ENCODE peak calls at places on chromosomes 7 and 10, in eight cellular contexts. W, B, N, E, H, I, V and Y are unnamed samples.
A peak's percentile ranks its signal among the peaks of the same experiment; 100 is the strongest.

GRCh38 chr10:129741978-129742741 is 221.9 kb downstream of the EBF3 start:
- DNase-seq in W (no peak), N (no peak), H (no peak), E (no peak), V (no peak), B (no peak), I (peak; percentile 20), Y (no peak)

GRCh38 chr10:63456437-63457210 is 9.2 kb downstream of the JMJD1C start:
- DNase-seq in I (no peak), B (no peak), W (no peak), H (no peak), E (peak; percentile 75), N (no peak), V (no peak), Y (no peak)

GRCh38 chr7:136869006-136869961 is 832 bp downstream of the CHRM2 start:
- DNase-seq in N (peak; percentile 22), V (peak; percentile 20), W (no peak), I (no peak), E (no peak), H (no peak), B (no peak), Y (peak; percentile 9)

GRCh38 chr10:130809761-130810515 is 501.6 kb downstream of the TCERG1L start:
- DNase-seq in H (no peak), N (no peak), E (no peak), V (no peak), I (no peak), W (no peak), B (no peak), Y (no peak)

GRCh38 chr10:61961278-61961677 is 59.8 kb downstream of the ARID5B start:
- DNase-seq in E (no peak), B (no peak), W (no peak), N (no peak), H (no peak), V (peak; percentile 43), I (no peak), Y (no peak)

GRCh38 chr10:1515121-1515779 is 222.1 kb downstream of the ADARB2 start:
- DNase-seq in B (no peak), N (no peak), E (no peak), H (no peak), W (no peak), V (no peak), I (no peak), Y (no peak)

GRCh38 chr10:86102446-86102845 is 264.1 kb downstream of the GRID1 start:
- DNase-seq in N (no peak), B (no peak), W (no peak), H (no peak), I (no peak), E (no peak), V (no peak), Y (no peak)

GRCh38 chr10:71082930-71083329 is 129.4 kb upstream of the UNC5B start:
- DNase-seq in N (no peak), I (no peak), H (no peak), B (no peak), W (no peak), V (peak; percentile 5), E (no peak), Y (no peak)

GRCh38 chr7:45644237-45644636 is 70.1 kb downstream of the ADCY1 start:
- DNase-seq in V (no peak), N (no peak), H (no peak), B (no peak), E (no peak), I (peak; percentile 26), W (no peak), Y (no peak)

GRCh38 chr7:69464035-69464434 is 134.2 kb upstream of the AUTS2 start:
- DNase-seq in W (no peak), B (no peak), V (no peak), I (no peak), H (no peak), E (no peak), N (no peak), Y (no peak)

GRCh38 chr7:36670585-36671431 is 53.5 kb downstream of the AOAH start:
- DNase-seq in N (peak; percentile 73), B (peak; percentile 83), W (no peak), V (peak; percentile 72), E (peak; percentile 74), I (peak; percentile 73), H (peak; percentile 37), Y (no peak)

GRCh38 chr10:12353399-12354027 is 4.2 kb downstream of the CAMK1D start:
- DNase-seq in B (no peak), N (no peak), E (no peak), I (no peak), W (no peak), H (no peak), V (no peak), Y (no peak)

GRCh38 chr10:31623466-31623865 is 304.4 kb downstream of the ZEB1 start:
- DNase-seq in E (peak; percentile 81), W (peak; percentile 76), H (no peak), N (no peak), B (no peak), V (no peak), I (no peak), Y (peak; percentile 39)

GRCh38 chr7:45484094-45484493 is 90.1 kb upstream of the ADCY1 start:
- DNase-seq in V (no peak), E (no peak), I (no peak), H (no peak), N (peak; percentile 17), W (no peak), B (no peak), Y (no peak)

GRCh38 chr10:17737021-17737965 is 14.7 kb upstream of the TMEM236 start:
- DNase-seq in N (no peak), B (no peak), E (peak; percentile 73), V (peak; percentile 51), W (no peak), H (no peak), I (no peak), Y (peak; percentile 67)

GRCh38 chr10:101997803-101998202 is 58.2 kb downstream of the ARMH3 start:
- DNase-seq in H (no peak), N (no peak), E (peak; percentile 19), I (no peak), V (no peak), W (no peak), B (no peak), Y (no peak)

GRCh38 chr7:48781783-48782182 is 142.6 kb upstream of the CDC14C start:
- DNase-seq in E (no peak), H (peak; percentile 18), B (no peak), I (no peak), V (no peak), N (no peak), W (no peak), Y (no peak)

GRCh38 chr7:128902761-128903585 is 7.5 kb downstream of the KCP start:
- DNase-seq in H (peak; percentile 6), N (no peak), I (no peak), E (peak; percentile 16), V (no peak), B (no peak), W (peak; percentile 20), Y (no peak)

GRCh38 chr7:98170944-98171343 is 40.3 kb upstream of the BHLHA15 start:
- DNase-seq in W (no peak), V (no peak), N (no peak), B (no peak), I (no peak), H (no peak), E (no peak), Y (no peak)

GRCh38 chr10:110783509-110784103 is 88.1 kb upstream of the PDCD4 start:
- DNase-seq in N (no peak), H (peak; percentile 52), W (no peak), B (no peak), V (no peak), E (peak; percentile 46), I (no peak), Y (no peak)

GRCh38 chr7:134891262-134892001 is 94.9 kb upstream of the AGBL3 start:
- DNase-seq in W (peak; percentile 88), I (peak; percentile 61), B (peak; percentile 13), N (peak; percentile 64), E (peak; percentile 97), V (no peak), H (peak; percentile 86), Y (peak; percentile 78)

GRCh38 chr7:114422478-114423217 is 8.0 kb downstream of the FOXP2 start:
- DNase-seq in E (no peak), H (no peak), N (no peak), V (no peak), W (no peak), B (no peak), I (no peak), Y (no peak)
- TF ChIP-seq CTCF in E (no peak), H (peak; percentile 53), N (peak; percentile 37), V (no peak), W (no peak), B (peak; percentile 32), I (no peak), Y (peak; percentile 57)

GRCh38 chr7:29841926-29842671 is 35.8 kb downstream of the WIPF3 start:
- DNase-seq in W (no peak), N (no peak), V (no peak), E (no peak), B (no peak), I (no peak), H (no peak), Y (no peak)

GRCh38 chr7:29839302-29839701 is 33.0 kb downstream of the WIPF3 start:
- DNase-seq in W (peak; percentile 67), E (peak; percentile 59), I (no peak), H (peak; percentile 61), V (no peak), N (no peak), B (no peak), Y (peak; percentile 75)

GRCh38 chr7:29843738-29844137 is 37.4 kb downstream of the WIPF3 start:
- DNase-seq in H (no peak), N (no peak), B (no peak), E (no peak), V (no peak), W (no peak), I (no peak), Y (no peak)

GRCh38 chr7:29843106-29843505 is 36.8 kb downstream of the WIPF3 start:
- DNase-seq in N (no peak), W (no peak), H (no peak), B (no peak), V (no peak), E (no peak), I (no peak), Y (no peak)

GRCh38 chr7:29840701-29841100 is 34.4 kb downstream of the WIPF3 start:
- DNase-seq in V (no peak), W (no peak), E (no peak), B (no peak), N (no peak), H (no peak), I (no peak), Y (no peak)
- TF ChIP-seq CTCF in V (no peak), W (no peak), E (no peak), B (no peak), N (peak; percentile 35), H (peak; percentile 18), I (no peak), Y (no peak)

GRCh38 chr10:91220194-91220953 is at the start of gene PCGF5:
- DNase-seq in V (peak; percentile 96), I (peak; percentile 92), E (peak; percentile 92), B (peak; percentile 90), W (peak; percentile 95), N (peak; percentile 90), H (peak; percentile 75), Y (peak; percentile 91)
- TF ChIP-seq CTCF in V (peak; percentile 49), I (no peak), E (no peak), B (no peak), W (peak; percentile 55), N (peak; percentile 49), H (peak; percentile 25), Y (peak; percentile 37)

DNA sequence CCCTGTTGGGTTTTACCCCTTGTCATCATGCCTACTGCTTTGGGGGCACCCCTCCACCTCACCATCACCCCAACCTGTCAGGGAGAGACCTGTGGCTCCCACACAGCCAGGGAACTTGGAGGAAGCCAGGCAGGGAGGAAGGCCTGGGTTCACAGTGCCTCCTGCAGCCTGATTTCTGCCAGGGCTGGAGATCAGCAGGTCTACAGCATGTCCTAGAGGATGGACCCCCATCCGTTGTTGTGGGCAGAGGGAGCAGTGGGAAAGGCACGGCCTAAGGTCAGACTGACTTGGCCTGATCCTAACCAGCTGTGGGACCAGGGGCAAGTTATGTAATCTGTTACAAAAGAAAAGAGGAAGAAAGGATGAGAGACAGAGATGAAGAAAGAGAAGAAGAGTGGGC is 28.2 kb downstream of the ZCCHC24 start:
- DNase-seq in I (no peak), H (no peak), V (no peak), N (no peak), W (peak; percentile 49), E (no peak), B (no peak), Y (peak; percentile 8)
- TF ChIP-seq CTCF in I (no peak), H (no peak), V (no peak), N (no peak), W (no peak), E (no peak), B (no peak), Y (no peak)